ENCODE peak calls at places on chromosomes 5 and 9, in four cellular contexts. R is GM20000, N is nephron progenitor cell, S is foreskin fibroblast. Q is an unnamed sample.

GRCh38 chr9:12777149-12778010 is 2.6 kb downstream of the LURAP1L start:
- DNase-seq in R (no peak), N (no peak), S (no peak), Q (no peak)

GRCh38 chr9:122785269-122785668 is 3.5 kb upstream of the OR5C1 start:
- DNase-seq in R (no peak), N (no peak), S (no peak), Q (no peak)

GRCh38 chr9:129608561-129609481 is 12.1 kb downstream of the C9orf50 start:
- DNase-seq in R (no peak), N (no peak), S (no peak), Q (no peak)

GRCh38 chr5:170442381-170442780 is 53.2 kb upstream of the KCNMB1 start:
- DNase-seq in R (no peak), N (no peak), S (no peak), Q (no peak)

GRCh38 chr9:112331676-112331955 is 1.8 kb downstream of the PTBP3 start:
- DNase-seq in R (no peak), N (no peak), S (no peak), Q (no peak)

GRCh38 chr5:41763096-41763495 is 107.1 kb downstream of the OXCT1 start:
- DNase-seq in R (no peak), N (no peak), S (peak; percentile 66), Q (no peak)

GRCh38 chr9:72857632-72858011 is 95.2 kb downstream of the ALDH1A1 start:
- DNase-seq in R (no peak), N (no peak), S (no peak), Q (no peak)

GRCh38 chr5:144125163-144125726 is 45.2 kb downstream of the YIPF5 start:
- DNase-seq in R (no peak), N (no peak), S (peak; percentile 11), Q (no peak)

GRCh38 chr9:70083429-70083828 is 39.8 kb downstream of the MAMDC2 start:
- DNase-seq in R (no peak), N (no peak), S (no peak), Q (no peak)

GRCh38 chr9:90727498-90727897 is 74.1 kb upstream of the SYK start:
- DNase-seq in R (no peak), N (no peak), S (no peak), Q (no peak)

GRCh38 chr5:63916786-63917185 is 45.5 kb downstream of the HTR1A start:
- DNase-seq in R (no peak), N (no peak), S (no peak), Q (no peak)

GRCh38 chr5:100188339-100188738 is 346.8 kb upstream of the FAM174A start:
- DNase-seq in R (no peak), N (no peak), S (no peak), Q (no peak)

GRCh38 chr5:81895312-81895711 is 76.5 kb upstream of the ATG10 start:
- DNase-seq in R (no peak), N (no peak), S (no peak), Q (no peak)

GRCh38 chr9:131704988-131705387 is 34.9 kb downstream of the RAPGEF1 start:
- DNase-seq in R (no peak), N (no peak), S (no peak), Q (no peak)

GRCh38 chr9:89505795-89506385 is 8.0 kb upstream of the SEMA4D start:
- DNase-seq in R (no peak), N (no peak), S (no peak), Q (no peak)

GRCh38 chr9:97830884-97831829 is 21.9 kb upstream of the FOXE1 start:
- DNase-seq in R (no peak), N (peak; percentile 41), S (no peak), Q (no peak)

GRCh38 chr9:134787601-134788531 is 92.7 kb upstream of the FCN2 start:
- DNase-seq in R (no peak), N (no peak), S (no peak), Q (no peak)

GRCh38 chr5:144336191-144336590 is 165.5 kb downstream of the KCTD16 start:
- DNase-seq in R (no peak), N (no peak), S (no peak), Q (no peak)

GRCh38 chr5:148561712-148562365 is 92.5 kb downstream of the HTR4 start:
- DNase-seq in R (no peak), N (no peak), S (no peak), Q (no peak)

GRCh38 chr9:98404157-98404695 is 148.8 kb upstream of the TBC1D2 start:
- DNase-seq in R (no peak), N (no peak), S (no peak), Q (no peak)

GRCh38 chr9:37787059-37787458 is 2.2 kb upstream of the EXOSC3 start:
- DNase-seq in R (peak; percentile 27), N (no peak), S (no peak), Q (peak; percentile 26)

GRCh38 chr9:19430201-19430760 is 21.5 kb downstream of the ACER2 start:
- DNase-seq in R (no peak), N (no peak), S (no peak), Q (no peak)

GRCh38 chr5:147559725-147560124 is 49.9 kb upstream of the DPYSL3 start:
- DNase-seq in R (no peak), N (no peak), S (no peak), Q (no peak)

GRCh38 chr9:93467462-93467861 is 14.1 kb upstream of the FAM120AOS start:
- DNase-seq in R (no peak), N (no peak), S (no peak), Q (no peak)

GRCh38 chr5:147882586-147883313 is 4.2 kb downstream of the SCGB3A2 start:
- DNase-seq in R (no peak), N (peak; percentile 3), S (no peak), Q (no peak)

GRCh38 chr9:16704489-16705111 is 165.9 kb downstream of the BNC2 start:
- DNase-seq in R (no peak), N (peak; percentile 39), S (peak; percentile 30), Q (no peak)

GRCh38 chr5:98933446-98934072 is 4.8 kb upstream of the CHD1 start:
- DNase-seq in R (peak; percentile 48), N (no peak), S (no peak), Q (peak; percentile 40)

GRCh38 chr5:95761771-95762680 is 30.9 kb downstream of the RHOBTB3 start:
- DNase-seq in R (no peak), N (no peak), S (peak; percentile 80), Q (no peak)

GRCh38 chr9:99051851-99052250 is 53.1 kb upstream of the TGFBR1 start:
- DNase-seq in R (no peak), N (no peak), S (no peak), Q (no peak)

GRCh38 chr9:306907-307306 is 92.2 kb downstream of the DOCK8 start:
- DNase-seq in R (peak; percentile 10), N (no peak), S (no peak), Q (peak; percentile 20)
- TF ChIP-seq CTCF in R (peak; percentile 24), N (no peak), S (no peak), Q (peak; percentile 40)

GRCh38 chr5:151296478-151296830 is 7.1 kb downstream of the SLC36A3 start:
- DNase-seq in R (no peak), N (no peak), S (no peak), Q (no peak)

GRCh38 chr5:151296974-151297373 is 6.6 kb downstream of the SLC36A3 start:
- DNase-seq in R (no peak), N (no peak), S (no peak), Q (no peak)

GRCh38 chr5:151298465-151298864 is 5.1 kb downstream of the SLC36A3 start:
- DNase-seq in R (no peak), N (no peak), S (no peak), Q (no peak)

GRCh38 chr5:151295801-151296477 is 7.6 kb downstream of the SLC36A3 start:
- DNase-seq in R (no peak), N (no peak), S (no peak), Q (no peak)

DNA sequence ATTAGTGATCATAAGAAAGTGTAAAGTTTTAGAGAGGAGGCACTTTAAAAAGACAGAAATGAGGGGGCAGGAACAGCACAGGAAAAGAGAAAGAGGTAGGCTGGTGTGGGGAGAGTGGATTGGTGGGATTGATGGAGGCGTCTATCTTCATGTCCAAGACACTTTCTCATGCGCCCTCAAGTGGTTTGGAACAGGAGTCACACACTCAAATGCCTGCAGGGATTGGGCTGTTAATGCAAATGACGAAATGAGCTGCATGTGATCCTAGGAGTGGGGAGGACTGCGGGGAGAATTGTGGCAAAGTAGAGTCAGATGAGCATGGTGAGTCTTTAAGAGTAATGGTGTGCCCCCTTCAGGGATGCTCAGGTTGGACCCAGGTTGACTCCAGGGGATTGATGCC is 5.5 kb downstream of the SLC36A3 start:
- DNase-seq in R (no peak), N (peak; percentile 16), S (peak; percentile 42), Q (no peak)
- TF ChIP-seq CTCF in R (no peak), N (peak; percentile 19), S (peak; percentile 33), Q (no peak)

GRCh38 chr5:179802950-179803562 is 3.6 kb downstream of the MGAT4B start:
- DNase-seq in R (peak; percentile 6), N (peak; percentile 56), S (no peak), Q (no peak)

GRCh38 chr5:179801304-179802206 is 5.1 kb downstream of the MGAT4B start:
- DNase-seq in R (peak; percentile 87), N (peak; percentile 80), S (peak; percentile 47), Q (peak; percentile 85)

GRCh38 chr5:179800696-179801201 is 5.9 kb downstream of the MGAT4B start:
- DNase-seq in R (peak; percentile 25), N (no peak), S (no peak), Q (no peak)

GRCh38 chr5:179803651-179804598 is 2.7 kb downstream of the MGAT4B start:
- DNase-seq in R (peak; percentile 55), N (no peak), S (peak; percentile 48), Q (no peak)

DNA sequence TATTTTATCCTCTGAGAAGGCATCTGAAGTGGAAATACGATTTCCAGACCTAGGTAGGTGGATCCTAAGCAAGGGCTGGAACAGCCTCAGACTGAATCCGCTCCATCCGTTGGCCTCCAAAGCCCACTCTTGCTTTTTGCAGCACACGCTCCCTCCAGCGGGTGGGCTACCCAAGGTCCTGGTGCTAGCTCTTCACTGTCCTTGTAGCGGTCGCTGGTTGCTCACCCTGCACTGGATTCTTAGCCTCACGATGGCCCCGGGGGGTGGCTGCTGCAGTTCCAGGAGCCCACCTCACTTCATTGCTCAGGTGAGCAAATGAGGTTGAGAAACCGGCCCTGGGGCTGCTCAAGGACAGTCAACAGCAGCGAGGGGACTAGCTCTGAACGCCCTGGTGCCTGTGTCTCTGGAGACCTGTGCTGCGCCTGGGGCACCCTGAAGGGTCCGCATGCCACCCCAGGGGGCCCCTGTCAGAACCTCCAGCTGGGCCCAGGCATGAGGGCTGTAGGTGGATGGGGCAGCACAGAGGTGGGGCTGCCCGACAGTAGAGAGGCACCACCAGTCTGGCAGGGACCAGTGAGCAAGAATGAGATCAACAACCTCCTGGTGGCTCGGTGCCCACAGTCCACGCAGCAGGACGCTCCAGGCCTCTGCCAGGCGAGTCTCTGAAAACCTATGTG is 4.3 kb downstream of the MGAT4B start:
- DNase-seq in R (peak; percentile 6), N (no peak), S (no peak), Q (no peak)
- TF ChIP-seq CTCF in R (no peak), N (no peak), S (no peak), Q (no peak)

DNA sequence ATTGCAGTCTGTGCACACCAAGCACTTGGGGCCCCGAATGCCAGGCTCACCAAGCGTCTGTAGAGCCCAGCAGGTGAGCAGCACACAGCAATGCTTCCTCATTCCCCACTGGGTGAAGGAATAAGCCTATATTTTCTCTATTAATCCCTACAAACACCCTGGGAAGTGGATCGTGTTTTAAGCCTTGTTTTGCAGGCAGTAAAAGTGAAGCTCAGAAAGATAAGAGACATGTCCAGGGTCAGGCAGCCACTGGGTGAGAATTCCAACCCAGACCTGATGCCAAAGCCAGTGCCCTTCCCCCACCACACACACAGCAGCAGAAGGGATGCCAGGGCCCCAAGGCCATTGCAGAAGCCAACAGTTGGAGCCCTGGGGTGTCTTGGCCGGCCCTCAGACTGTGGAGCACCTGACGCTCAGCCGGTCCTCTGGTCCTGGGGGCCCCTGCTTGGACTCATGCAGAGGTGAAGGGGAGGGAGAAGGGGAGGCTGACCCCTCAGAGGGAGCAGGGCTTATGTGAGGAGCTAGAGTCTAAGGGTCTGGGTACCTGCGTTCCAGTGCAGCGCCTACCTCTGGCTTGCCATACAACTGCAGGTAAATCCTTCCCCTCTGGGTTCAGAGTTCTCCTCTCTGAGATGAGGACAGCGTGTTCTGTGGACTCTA is 26.3 kb upstream of the SYNPO start:
- DNase-seq in R (no peak), N (no peak), S (no peak), Q (no peak)
- TF ChIP-seq CTCF in R (no peak), N (no peak), S (no peak), Q (no peak)